ENCODE peak calls at places on chromosomes 13 and 19, in seven cellular contexts. One of them, this sample, is unnamed.

GRCh38 chr19:49590971-49591730 is at the start of gene PRR12:
- DNase-seq in NCI-H1048: peak; percentile 61
- DNase-seq in H54: peak; percentile 87
- DNase-seq in stimulated activated CD4-positive, alpha-beta T cell treated with anti-CD3 and anti-CD28 coated beads, Interleukin-4, amount 100 ng/mL, for 48 hours: peak; percentile 59
- DNase-seq in astrocyte: peak; percentile 47
- DNase-seq in stimulated activated naive CD4-positive, alpha-beta T cell treated with Interleukin-2 at 50 U/mL for 16 hours: peak; percentile 72
- DNase-seq in activated CD8-positive, alpha-beta memory T cell treated with anti-CD3 and anti-CD28 coated beads for 48 hours: no peak
- DNase-seq in this sample: no peak

GRCh38 chr13:30354481-30355404 is 47.4 kb upstream of the KATNAL1 start:
- DNase-seq in NCI-H1048: no peak
- DNase-seq in H54: no peak
- DNase-seq in stimulated activated CD4-positive, alpha-beta T cell treated with anti-CD3 and anti-CD28 coated beads, Interleukin-4, amount 100 ng/mL, for 48 hours: no peak
- DNase-seq in astrocyte: peak; percentile 38
- DNase-seq in stimulated activated naive CD4-positive, alpha-beta T cell treated with Interleukin-2 at 50 U/mL for 16 hours: no peak
- DNase-seq in activated CD8-positive, alpha-beta memory T cell treated with anti-CD3 and anti-CD28 coated beads for 48 hours: no peak
- DNase-seq in this sample: no peak

GRCh38 chr19:13920524-13920923 is 14.5 kb downstream of the CC2D1A start:
- DNase-seq in NCI-H1048: no peak
- DNase-seq in H54: no peak
- DNase-seq in stimulated activated CD4-positive, alpha-beta T cell treated with anti-CD3 and anti-CD28 coated beads, Interleukin-4, amount 100 ng/mL, for 48 hours: no peak
- DNase-seq in astrocyte: no peak
- DNase-seq in stimulated activated naive CD4-positive, alpha-beta T cell treated with Interleukin-2 at 50 U/mL for 16 hours: no peak
- DNase-seq in activated CD8-positive, alpha-beta memory T cell treated with anti-CD3 and anti-CD28 coated beads for 48 hours: no peak
- DNase-seq in this sample: no peak

GRCh38 chr19:4352701-4353121 is 9.3 kb downstream of the MPND start:
- DNase-seq in NCI-H1048: peak; percentile 50
- DNase-seq in H54: no peak
- DNase-seq in stimulated activated CD4-positive, alpha-beta T cell treated with anti-CD3 and anti-CD28 coated beads, Interleukin-4, amount 100 ng/mL, for 48 hours: peak; percentile 32
- DNase-seq in astrocyte: peak; percentile 30
- DNase-seq in stimulated activated naive CD4-positive, alpha-beta T cell treated with Interleukin-2 at 50 U/mL for 16 hours: peak; percentile 46
- DNase-seq in activated CD8-positive, alpha-beta memory T cell treated with anti-CD3 and anti-CD28 coated beads for 48 hours: no peak
- DNase-seq in this sample: no peak

GRCh38 chr13:24606486-24607170 is 73.6 kb upstream of the ATP12A start:
- DNase-seq in NCI-H1048: no peak
- DNase-seq in H54: no peak
- DNase-seq in stimulated activated CD4-positive, alpha-beta T cell treated with anti-CD3 and anti-CD28 coated beads, Interleukin-4, amount 100 ng/mL, for 48 hours: no peak
- DNase-seq in astrocyte: no peak
- DNase-seq in stimulated activated naive CD4-positive, alpha-beta T cell treated with Interleukin-2 at 50 U/mL for 16 hours: no peak
- DNase-seq in activated CD8-positive, alpha-beta memory T cell treated with anti-CD3 and anti-CD28 coated beads for 48 hours: no peak
- DNase-seq in this sample: no peak

GRCh38 chr19:10207026-10207425 is 12.3 kb upstream of the DNMT1 start:
- DNase-seq in NCI-H1048: no peak
- DNase-seq in H54: no peak
- DNase-seq in stimulated activated CD4-positive, alpha-beta T cell treated with anti-CD3 and anti-CD28 coated beads, Interleukin-4, amount 100 ng/mL, for 48 hours: no peak
- DNase-seq in astrocyte: no peak
- DNase-seq in stimulated activated naive CD4-positive, alpha-beta T cell treated with Interleukin-2 at 50 U/mL for 16 hours: no peak
- DNase-seq in activated CD8-positive, alpha-beta memory T cell treated with anti-CD3 and anti-CD28 coated beads for 48 hours: no peak
- DNase-seq in this sample: no peak

GRCh38 chr13:24083722-24084421 is 76.6 kb upstream of the SPATA13 start:
- DNase-seq in NCI-H1048: no peak
- DNase-seq in H54: no peak
- DNase-seq in stimulated activated CD4-positive, alpha-beta T cell treated with anti-CD3 and anti-CD28 coated beads, Interleukin-4, amount 100 ng/mL, for 48 hours: no peak
- DNase-seq in astrocyte: no peak
- DNase-seq in stimulated activated naive CD4-positive, alpha-beta T cell treated with Interleukin-2 at 50 U/mL for 16 hours: no peak
- DNase-seq in activated CD8-positive, alpha-beta memory T cell treated with anti-CD3 and anti-CD28 coated beads for 48 hours: no peak
- DNase-seq in this sample: no peak

GRCh38 chr13:45121421-45121820 is 1.1 kb downstream of the GTF2F2 start:
- DNase-seq in NCI-H1048: no peak
- DNase-seq in H54: no peak
- DNase-seq in stimulated activated CD4-positive, alpha-beta T cell treated with anti-CD3 and anti-CD28 coated beads, Interleukin-4, amount 100 ng/mL, for 48 hours: no peak
- DNase-seq in astrocyte: no peak
- DNase-seq in stimulated activated naive CD4-positive, alpha-beta T cell treated with Interleukin-2 at 50 U/mL for 16 hours: no peak
- DNase-seq in activated CD8-positive, alpha-beta memory T cell treated with anti-CD3 and anti-CD28 coated beads for 48 hours: no peak
- DNase-seq in this sample: no peak

GRCh38 chr19:23512151-23512925 is 117.1 kb upstream of the ZNF91 start:
- DNase-seq in NCI-H1048: no peak
- DNase-seq in H54: no peak
- DNase-seq in stimulated activated CD4-positive, alpha-beta T cell treated with anti-CD3 and anti-CD28 coated beads, Interleukin-4, amount 100 ng/mL, for 48 hours: no peak
- DNase-seq in astrocyte: no peak
- DNase-seq in stimulated activated naive CD4-positive, alpha-beta T cell treated with Interleukin-2 at 50 U/mL for 16 hours: no peak
- DNase-seq in activated CD8-positive, alpha-beta memory T cell treated with anti-CD3 and anti-CD28 coated beads for 48 hours: no peak
- DNase-seq in this sample: no peak

GRCh38 chr19:16944626-16945363 is 56.0 kb downstream of the F2RL3 start:
- DNase-seq in NCI-H1048: no peak
- DNase-seq in H54: no peak
- DNase-seq in stimulated activated CD4-positive, alpha-beta T cell treated with anti-CD3 and anti-CD28 coated beads, Interleukin-4, amount 100 ng/mL, for 48 hours: no peak
- DNase-seq in astrocyte: no peak
- DNase-seq in stimulated activated naive CD4-positive, alpha-beta T cell treated with Interleukin-2 at 50 U/mL for 16 hours: no peak
- DNase-seq in activated CD8-positive, alpha-beta memory T cell treated with anti-CD3 and anti-CD28 coated beads for 48 hours: no peak
- DNase-seq in this sample: no peak

GRCh38 chr19:53876651-53877224 is 5.3 kb upstream of the PRKCG start:
- DNase-seq in NCI-H1048: no peak
- DNase-seq in H54: no peak
- DNase-seq in stimulated activated CD4-positive, alpha-beta T cell treated with anti-CD3 and anti-CD28 coated beads, Interleukin-4, amount 100 ng/mL, for 48 hours: no peak
- DNase-seq in astrocyte: no peak
- DNase-seq in stimulated activated naive CD4-positive, alpha-beta T cell treated with Interleukin-2 at 50 U/mL for 16 hours: no peak
- DNase-seq in activated CD8-positive, alpha-beta memory T cell treated with anti-CD3 and anti-CD28 coated beads for 48 hours: no peak
- DNase-seq in this sample: no peak

GRCh38 chr19:8238251-8238650 is 29.1 kb downstream of the CERS4 start:
- DNase-seq in NCI-H1048: no peak
- DNase-seq in H54: no peak
- DNase-seq in stimulated activated CD4-positive, alpha-beta T cell treated with anti-CD3 and anti-CD28 coated beads, Interleukin-4, amount 100 ng/mL, for 48 hours: no peak
- DNase-seq in astrocyte: no peak
- DNase-seq in stimulated activated naive CD4-positive, alpha-beta T cell treated with Interleukin-2 at 50 U/mL for 16 hours: no peak
- DNase-seq in activated CD8-positive, alpha-beta memory T cell treated with anti-CD3 and anti-CD28 coated beads for 48 hours: no peak
- DNase-seq in this sample: no peak

GRCh38 chr13:23608704-23609413 is 38.6 kb downstream of the TNFRSF19 start:
- DNase-seq in NCI-H1048: no peak
- DNase-seq in H54: no peak
- DNase-seq in stimulated activated CD4-positive, alpha-beta T cell treated with anti-CD3 and anti-CD28 coated beads, Interleukin-4, amount 100 ng/mL, for 48 hours: no peak
- DNase-seq in astrocyte: no peak
- DNase-seq in stimulated activated naive CD4-positive, alpha-beta T cell treated with Interleukin-2 at 50 U/mL for 16 hours: no peak
- DNase-seq in activated CD8-positive, alpha-beta memory T cell treated with anti-CD3 and anti-CD28 coated beads for 48 hours: no peak
- DNase-seq in this sample: no peak

GRCh38 chr19:48964205-48965032 is 690 bp upstream of the FTL start:
- DNase-seq in NCI-H1048: no peak
- DNase-seq in H54: no peak
- DNase-seq in stimulated activated CD4-positive, alpha-beta T cell treated with anti-CD3 and anti-CD28 coated beads, Interleukin-4, amount 100 ng/mL, for 48 hours: no peak
- DNase-seq in astrocyte: peak; percentile 39
- DNase-seq in stimulated activated naive CD4-positive, alpha-beta T cell treated with Interleukin-2 at 50 U/mL for 16 hours: no peak
- DNase-seq in activated CD8-positive, alpha-beta memory T cell treated with anti-CD3 and anti-CD28 coated beads for 48 hours: no peak
- DNase-seq in this sample: no peak

GRCh38 chr19:39363909-39364457 is 21.8 kb downstream of the SAMD4B start:
- DNase-seq in NCI-H1048: no peak
- DNase-seq in H54: no peak
- DNase-seq in stimulated activated CD4-positive, alpha-beta T cell treated with anti-CD3 and anti-CD28 coated beads, Interleukin-4, amount 100 ng/mL, for 48 hours: no peak
- DNase-seq in astrocyte: no peak
- DNase-seq in stimulated activated naive CD4-positive, alpha-beta T cell treated with Interleukin-2 at 50 U/mL for 16 hours: no peak
- DNase-seq in activated CD8-positive, alpha-beta memory T cell treated with anti-CD3 and anti-CD28 coated beads for 48 hours: no peak
- DNase-seq in this sample: no peak

GRCh38 chr19:14767466-14767971 is 10.8 kb downstream of the ADGRE2 start:
- DNase-seq in NCI-H1048: no peak
- DNase-seq in H54: no peak
- DNase-seq in stimulated activated CD4-positive, alpha-beta T cell treated with anti-CD3 and anti-CD28 coated beads, Interleukin-4, amount 100 ng/mL, for 48 hours: no peak
- DNase-seq in astrocyte: no peak
- DNase-seq in stimulated activated naive CD4-positive, alpha-beta T cell treated with Interleukin-2 at 50 U/mL for 16 hours: no peak
- DNase-seq in activated CD8-positive, alpha-beta memory T cell treated with anti-CD3 and anti-CD28 coated beads for 48 hours: no peak
- DNase-seq in this sample: no peak

GRCh38 chr13:51919531-51919930 is 57.8 kb downstream of the CCDC70 start:
- DNase-seq in NCI-H1048: no peak
- DNase-seq in H54: no peak
- DNase-seq in stimulated activated CD4-positive, alpha-beta T cell treated with anti-CD3 and anti-CD28 coated beads, Interleukin-4, amount 100 ng/mL, for 48 hours: no peak
- DNase-seq in astrocyte: no peak
- DNase-seq in stimulated activated naive CD4-positive, alpha-beta T cell treated with Interleukin-2 at 50 U/mL for 16 hours: no peak
- DNase-seq in activated CD8-positive, alpha-beta memory T cell treated with anti-CD3 and anti-CD28 coated beads for 48 hours: no peak
- DNase-seq in this sample: no peak

GRCh38 chr19:18414504-18415176 is 4.6 kb upstream of the SSBP4 start:
- DNase-seq in NCI-H1048: no peak
- DNase-seq in H54: no peak
- DNase-seq in stimulated activated CD4-positive, alpha-beta T cell treated with anti-CD3 and anti-CD28 coated beads, Interleukin-4, amount 100 ng/mL, for 48 hours: no peak
- DNase-seq in astrocyte: no peak
- DNase-seq in stimulated activated naive CD4-positive, alpha-beta T cell treated with Interleukin-2 at 50 U/mL for 16 hours: no peak
- DNase-seq in activated CD8-positive, alpha-beta memory T cell treated with anti-CD3 and anti-CD28 coated beads for 48 hours: no peak
- DNase-seq in this sample: no peak

GRCh38 chr19:1421958-1422305 is 14.5 kb downstream of the DAZAP1 start:
- DNase-seq in NCI-H1048: no peak
- DNase-seq in H54: no peak
- DNase-seq in stimulated activated CD4-positive, alpha-beta T cell treated with anti-CD3 and anti-CD28 coated beads, Interleukin-4, amount 100 ng/mL, for 48 hours: no peak
- DNase-seq in astrocyte: no peak
- DNase-seq in stimulated activated naive CD4-positive, alpha-beta T cell treated with Interleukin-2 at 50 U/mL for 16 hours: no peak
- DNase-seq in activated CD8-positive, alpha-beta memory T cell treated with anti-CD3 and anti-CD28 coated beads for 48 hours: no peak
- DNase-seq in this sample: no peak